ENCODE peak calls at places on chromosomes 1 and 21, in ten cellular contexts. M is cardiac muscle cell, R is bronchial epithelial cell, V is H9, Q is fibroblast of mammary gland, E is heart right ventricle, K is NCI-H1694, J is skeletal muscle cell, X is NCI-H460, C is T-helper 1 cell. F is an unnamed sample.

GRCh38 chr1:181073638-181074037 is 14.9 kb upstream of the IER5 start:
- DNase-seq in M (peak; percentile 97), R (peak; percentile 81), V (no peak), Q (peak; percentile 88), E (no peak), K (no peak), J (no peak), X (no peak), C (no peak), F (peak; percentile 100)

GRCh38 chr1:182193908-182194550 is 132.5 kb upstream of the ZNF648 start:
- DNase-seq in M (peak; percentile 35), R (peak; percentile 13), V (no peak), Q (peak; percentile 98), E (no peak), K (no peak), J (no peak), X (no peak), C (no peak), F (no peak)

GRCh38 chr1:98197356-98197755 is 276.5 kb upstream of the DPYD start:
- DNase-seq in M (no peak), R (no peak), V (no peak), Q (no peak), E (no peak), K (no peak), J (no peak), X (no peak), C (no peak), F (no peak)

GRCh38 chr21:42942244-42942643 is 16.8 kb upstream of the ERVH48-1 start:
- DNase-seq in M (no peak), R (peak; percentile 84), V (no peak), Q (peak; percentile 7), E (no peak), K (no peak), J (no peak), X (no peak), C (no peak), F (no peak)

GRCh38 chr1:31748265-31748859 is 15.8 kb downstream of the ADGRB2 start:
- DNase-seq in M (no peak), R (peak; percentile 21), V (no peak), Q (no peak), E (no peak), K (no peak), J (no peak), X (no peak), C (no peak), F (no peak)

GRCh38 chr21:26883768-26884167 is 38.6 kb upstream of the ADAMTS1 start:
- DNase-seq in M (peak; percentile 39), R (no peak), V (no peak), Q (peak; percentile 52), E (no peak), K (no peak), J (peak; percentile 47), X (no peak), C (no peak), F (peak; percentile 63)

GRCh38 chr1:153246825-153247224 is 12.7 kb upstream of the LORICRIN start:
- DNase-seq in M (no peak), R (no peak), V (no peak), Q (no peak), E (no peak), K (no peak), J (no peak), X (no peak), C (no peak), F (no peak)

GRCh38 chr1:203519053-203519770 is 25.3 kb downstream of the OPTC start:
- DNase-seq in M (no peak), R (peak; percentile 85), V (peak; percentile 94), Q (no peak), E (no peak), K (no peak), J (no peak), X (no peak), C (no peak), F (no peak)

GRCh38 chr1:206142770-206143169 is 25.6 kb upstream of the AVPR1B start:
- DNase-seq in M (no peak), R (no peak), V (no peak), Q (no peak), E (no peak), K (no peak), J (no peak), X (no peak), C (no peak), F (no peak)

GRCh38 chr1:53342735-53343470 is 15.0 kb upstream of the LRP8 start:
- DNase-seq in M (no peak), R (no peak), V (peak; percentile 8), Q (no peak), E (no peak), K (no peak), J (no peak), X (no peak), C (no peak), F (no peak)

GRCh38 chr1:200917291-200917817 is 22.7 kb downstream of the INAVA start:
- DNase-seq in M (no peak), R (peak; percentile 94), V (no peak), Q (no peak), E (peak; percentile 75), K (peak; percentile 93), J (no peak), X (no peak), C (no peak), F (no peak)

GRCh38 chr1:94095744-94096469 is 25.0 kb downstream of the ABCA4 start:
- DNase-seq in M (peak; percentile 56), R (no peak), V (no peak), Q (peak; percentile 70), E (peak; percentile 65), K (no peak), J (no peak), X (no peak), C (no peak), F (no peak)